ENCODE peak calls at places on chromosomes 13 and 19, in five cellular contexts. One of them, this sample, is unnamed.

GRCh38 chr19:43774103-43774939 is 6.5 kb downstream of the KCNN4 start:
- DNase-seq in nucleus accumbens: peak
- DNase-seq in activated CD8-positive, alpha-beta T cell treated with anti-CD3 and anti-CD28 coated beads, Interleukin-2, amount 10 ng/mL, durations not matched to agents 7 days and 5 days: no peak
- DNase-seq in aorta: peak
- DNase-seq in brain microvascular endothelial cell: peak
- DNase-seq in this sample: peak

GRCh38 chr19:7904074-7905020 is 670 bp downstream of the MAP2K7 start:
- DNase-seq in brain microvascular endothelial cell: no peak
- DNase-seq in nucleus accumbens: no peak
- DNase-seq in aorta: no peak
- DNase-seq in activated CD8-positive, alpha-beta T cell treated with anti-CD3 and anti-CD28 coated beads, Interleukin-2, amount 10 ng/mL, durations not matched to agents 7 days and 5 days: peak
- DNase-seq in this sample: no peak

GRCh38 chr13:41418027-41418426 is 39.3 kb upstream of the RGCC start:
- DNase-seq in nucleus accumbens: no peak
- DNase-seq in brain microvascular endothelial cell: peak
- DNase-seq in activated CD8-positive, alpha-beta T cell treated with anti-CD3 and anti-CD28 coated beads, Interleukin-2, amount 10 ng/mL, durations not matched to agents 7 days and 5 days: no peak
- DNase-seq in aorta: no peak
- DNase-seq in this sample: no peak

GRCh38 chr13:106238690-106239089 is 296.8 kb downstream of the EFNB2 start:
- DNase-seq in brain microvascular endothelial cell: no peak
- DNase-seq in aorta: no peak
- DNase-seq in nucleus accumbens: no peak
- DNase-seq in activated CD8-positive, alpha-beta T cell treated with anti-CD3 and anti-CD28 coated beads, Interleukin-2, amount 10 ng/mL, durations not matched to agents 7 days and 5 days: no peak
- DNase-seq in this sample: no peak

GRCh38 chr19:53824134-53824611 is at the start of gene NLRP12:
- DNase-seq in nucleus accumbens: no peak
- DNase-seq in brain microvascular endothelial cell: no peak
- DNase-seq in aorta: peak
- DNase-seq in activated CD8-positive, alpha-beta T cell treated with anti-CD3 and anti-CD28 coated beads, Interleukin-2, amount 10 ng/mL, durations not matched to agents 7 days and 5 days: no peak
- DNase-seq in this sample: peak

GRCh38 chr13:34523401-34523800 is 418.7 kb upstream of the NBEA start:
- DNase-seq in nucleus accumbens: no peak
- DNase-seq in brain microvascular endothelial cell: no peak
- DNase-seq in activated CD8-positive, alpha-beta T cell treated with anti-CD3 and anti-CD28 coated beads, Interleukin-2, amount 10 ng/mL, durations not matched to agents 7 days and 5 days: no peak
- DNase-seq in aorta: no peak
- DNase-seq in this sample: no peak

GRCh38 chr13:102346769-102347168 is 55.1 kb downstream of the FGF14 start:
- DNase-seq in aorta: no peak
- DNase-seq in nucleus accumbens: no peak
- DNase-seq in activated CD8-positive, alpha-beta T cell treated with anti-CD3 and anti-CD28 coated beads, Interleukin-2, amount 10 ng/mL, durations not matched to agents 7 days and 5 days: no peak
- DNase-seq in brain microvascular endothelial cell: no peak
- DNase-seq in this sample: no peak

GRCh38 chr19:6800991-6801396 is 28.5 kb downstream of the VAV1 start:
- DNase-seq in brain microvascular endothelial cell: peak
- DNase-seq in aorta: no peak
- DNase-seq in activated CD8-positive, alpha-beta T cell treated with anti-CD3 and anti-CD28 coated beads, Interleukin-2, amount 10 ng/mL, durations not matched to agents 7 days and 5 days: peak
- DNase-seq in nucleus accumbens: no peak
- DNase-seq in this sample: no peak

GRCh38 chr19:48674921-48675824 is 2.4 kb upstream of the NTN5 start:
- DNase-seq in activated CD8-positive, alpha-beta T cell treated with anti-CD3 and anti-CD28 coated beads, Interleukin-2, amount 10 ng/mL, durations not matched to agents 7 days and 5 days: peak
- DNase-seq in brain microvascular endothelial cell: peak
- DNase-seq in nucleus accumbens: peak
- DNase-seq in aorta: peak
- DNase-seq in this sample: peak

GRCh38 chr19:30523791-30524190 is 151.6 kb downstream of the ZNF536 start:
- DNase-seq in activated CD8-positive, alpha-beta T cell treated with anti-CD3 and anti-CD28 coated beads, Interleukin-2, amount 10 ng/mL, durations not matched to agents 7 days and 5 days: no peak
- DNase-seq in aorta: no peak
- DNase-seq in nucleus accumbens: no peak
- DNase-seq in brain microvascular endothelial cell: no peak
- DNase-seq in this sample: no peak

GRCh38 chr13:45364876-45365557 is 24.0 kb upstream of the TPT1 start:
- DNase-seq in aorta: no peak
- DNase-seq in brain microvascular endothelial cell: no peak
- DNase-seq in nucleus accumbens: no peak
- DNase-seq in activated CD8-positive, alpha-beta T cell treated with anti-CD3 and anti-CD28 coated beads, Interleukin-2, amount 10 ng/mL, durations not matched to agents 7 days and 5 days: no peak
- DNase-seq in this sample: no peak

This sample was measured in pons.